ENCODE peak calls at places on chromosomes 2 and 18, in eight cellular contexts. One of them, this sample, is unnamed.

GRCh38 chr2:127080226-127080940 is 26.6 kb downstream of the BIN1 start:
- DNase-seq in NCI-H510A treated with DMSO at 0.1 percent for 48 hours: no peak
- DNase-seq in ELF-1: no peak
- DNase-seq in renal cortical epithelial cell: no peak
- DNase-seq in T-helper 17 cell: no peak
- DNase-seq in NCI-H2081: no peak
- DNase-seq in hippocampal formation: no peak
- DNase-seq in HFF-Myc: no peak
- DNase-seq in this sample: no peak

GRCh38 chr18:33034941-33035340 is 262.1 kb upstream of the KLHL14 start:
- DNase-seq in NCI-H2081: no peak
- DNase-seq in T-helper 17 cell: no peak
- DNase-seq in HFF-Myc: no peak
- DNase-seq in renal cortical epithelial cell: peak
- DNase-seq in hippocampal formation: no peak
- DNase-seq in ELF-1: no peak
- DNase-seq in NCI-H510A treated with DMSO at 0.1 percent for 48 hours: peak
- DNase-seq in this sample: peak

GRCh38 chr18:68263481-68263880 is 451.4 kb downstream of the TMX3 start:
- DNase-seq in renal cortical epithelial cell: peak
- DNase-seq in HFF-Myc: no peak
- DNase-seq in NCI-H2081: no peak
- DNase-seq in hippocampal formation: no peak
- DNase-seq in T-helper 17 cell: no peak
- DNase-seq in NCI-H510A treated with DMSO at 0.1 percent for 48 hours: no peak
- DNase-seq in ELF-1: no peak
- DNase-seq in this sample: peak

GRCh38 chr2:120013569-120014223 is 819 bp downstream of the EPB41L5 start:
- DNase-seq in renal cortical epithelial cell: peak
- DNase-seq in HFF-Myc: no peak
- DNase-seq in T-helper 17 cell: no peak
- DNase-seq in hippocampal formation: no peak
- DNase-seq in NCI-H2081: peak
- DNase-seq in NCI-H510A treated with DMSO at 0.1 percent for 48 hours: peak
- DNase-seq in ELF-1: peak
- DNase-seq in this sample: no peak

GRCh38 chr2:381181-381580 is 93.3 kb upstream of the ALKAL2 start:
- DNase-seq in HFF-Myc: no peak
- DNase-seq in hippocampal formation: no peak
- DNase-seq in T-helper 17 cell: no peak
- DNase-seq in NCI-H2081: no peak
- DNase-seq in renal cortical epithelial cell: no peak
- DNase-seq in NCI-H510A treated with DMSO at 0.1 percent for 48 hours: no peak
- DNase-seq in ELF-1: no peak
- DNase-seq in this sample: no peak

GRCh38 chr18:23992119-23992940 is 22.2 kb upstream of the TTC39C start:
- DNase-seq in HFF-Myc: no peak
- DNase-seq in ELF-1: no peak
- DNase-seq in renal cortical epithelial cell: peak
- DNase-seq in NCI-H2081: peak
- DNase-seq in T-helper 17 cell: peak
- DNase-seq in NCI-H510A treated with DMSO at 0.1 percent for 48 hours: no peak
- DNase-seq in hippocampal formation: peak
- DNase-seq in this sample: peak

GRCh38 chr2:85405076-85405402 is 5.1 kb downstream of the CAPG start:
- DNase-seq in renal cortical epithelial cell: no peak
- DNase-seq in NCI-H510A treated with DMSO at 0.1 percent for 48 hours: no peak
- DNase-seq in NCI-H2081: no peak
- DNase-seq in HFF-Myc: no peak
- DNase-seq in T-helper 17 cell: no peak
- DNase-seq in hippocampal formation: no peak
- DNase-seq in ELF-1: no peak
- DNase-seq in this sample: peak

GRCh38 chr2:218805627-218806026 is 23.7 kb downstream of the CYP27A1 start:
- DNase-seq in HFF-Myc: peak
- DNase-seq in NCI-H2081: no peak
- DNase-seq in ELF-1: peak
- DNase-seq in hippocampal formation: no peak
- DNase-seq in T-helper 17 cell: no peak
- DNase-seq in NCI-H510A treated with DMSO at 0.1 percent for 48 hours: peak
- DNase-seq in renal cortical epithelial cell: peak
- DNase-seq in this sample: peak

GRCh38 chr2:144489315-144489920 is 30.5 kb downstream of the ZEB2 start:
- DNase-seq in NCI-H510A treated with DMSO at 0.1 percent for 48 hours: peak
- DNase-seq in ELF-1: no peak
- DNase-seq in HFF-Myc: no peak
- DNase-seq in renal cortical epithelial cell: peak
- DNase-seq in hippocampal formation: no peak
- DNase-seq in NCI-H2081: peak
- DNase-seq in T-helper 17 cell: no peak
- DNase-seq in this sample: no peak

GRCh38 chr2:200127852-200128251 is 172.5 kb downstream of the MAIP1 start:
- DNase-seq in NCI-H2081: no peak
- DNase-seq in ELF-1: no peak
- DNase-seq in renal cortical epithelial cell: peak
- DNase-seq in HFF-Myc: no peak
- DNase-seq in T-helper 17 cell: no peak
- DNase-seq in hippocampal formation: no peak
- DNase-seq in NCI-H510A treated with DMSO at 0.1 percent for 48 hours: no peak
- DNase-seq in this sample: no peak

GRCh38 chr2:9629222-9630000 is 1.4 kb downstream of the YWHAQ start:
- DNase-seq in NCI-H510A treated with DMSO at 0.1 percent for 48 hours: no peak
- DNase-seq in HFF-Myc: no peak
- DNase-seq in hippocampal formation: no peak
- DNase-seq in NCI-H2081: no peak
- DNase-seq in T-helper 17 cell: no peak
- DNase-seq in renal cortical epithelial cell: peak
- DNase-seq in ELF-1: no peak
- DNase-seq in this sample: peak

GRCh38 chr18:3037423-3037915 is 24.5 kb upstream of the LPIN2 start:
- DNase-seq in T-helper 17 cell: no peak
- DNase-seq in renal cortical epithelial cell: peak
- DNase-seq in NCI-H2081: peak
- DNase-seq in HFF-Myc: peak
- DNase-seq in hippocampal formation: no peak
- DNase-seq in NCI-H510A treated with DMSO at 0.1 percent for 48 hours: peak
- DNase-seq in ELF-1: no peak
- DNase-seq in this sample: peak

GRCh38 chr2:63712748-63713147 is 124.0 kb downstream of the MDH1 start:
- DNase-seq in hippocampal formation: no peak
- DNase-seq in renal cortical epithelial cell: peak
- DNase-seq in NCI-H510A treated with DMSO at 0.1 percent for 48 hours: no peak
- DNase-seq in NCI-H2081: no peak
- DNase-seq in T-helper 17 cell: no peak
- DNase-seq in HFF-Myc: no peak
- DNase-seq in ELF-1: no peak
- DNase-seq in this sample: no peak

GRCh38 chr2:237920673-237921072 is 46.1 kb upstream of the UBE2F start:
- DNase-seq in NCI-H510A treated with DMSO at 0.1 percent for 48 hours: no peak
- DNase-seq in renal cortical epithelial cell: no peak
- DNase-seq in NCI-H2081: no peak
- DNase-seq in HFF-Myc: peak
- DNase-seq in T-helper 17 cell: no peak
- DNase-seq in ELF-1: no peak
- DNase-seq in hippocampal formation: no peak
- DNase-seq in this sample: no peak

GRCh38 chr2:177474904-177475474 is 82.4 kb downstream of the AGPS start:
- DNase-seq in NCI-H510A treated with DMSO at 0.1 percent for 48 hours: no peak
- DNase-seq in hippocampal formation: no peak
- DNase-seq in T-helper 17 cell: no peak
- DNase-seq in NCI-H2081: no peak
- DNase-seq in renal cortical epithelial cell: peak
- DNase-seq in HFF-Myc: peak
- DNase-seq in ELF-1: no peak
- DNase-seq in this sample: peak

GRCh38 chr2:113162869-113163268 is 10.9 kb upstream of the PSD4 start:
- DNase-seq in ELF-1: no peak
- DNase-seq in NCI-H2081: no peak
- DNase-seq in HFF-Myc: no peak
- DNase-seq in hippocampal formation: no peak
- DNase-seq in renal cortical epithelial cell: no peak
- DNase-seq in NCI-H510A treated with DMSO at 0.1 percent for 48 hours: no peak
- DNase-seq in T-helper 17 cell: no peak
- DNase-seq in this sample: no peak

GRCh38 chr2:113148606-113149552 is 21.5 kb downstream of the IL1RN start:
- DNase-seq in HFF-Myc: no peak
- DNase-seq in T-helper 17 cell: no peak
- DNase-seq in NCI-H2081: no peak
- DNase-seq in hippocampal formation: no peak
- DNase-seq in renal cortical epithelial cell: no peak
- DNase-seq in ELF-1: no peak
- DNase-seq in NCI-H510A treated with DMSO at 0.1 percent for 48 hours: no peak
- DNase-seq in this sample: no peak

GRCh38 chr18:51151568-51152511 is 45.6 kb downstream of the MEX3C start:
- DNase-seq in HFF-Myc: no peak
- DNase-seq in T-helper 17 cell: peak
- DNase-seq in renal cortical epithelial cell: no peak
- DNase-seq in hippocampal formation: no peak
- DNase-seq in NCI-H510A treated with DMSO at 0.1 percent for 48 hours: no peak
- DNase-seq in NCI-H2081: no peak
- DNase-seq in ELF-1: peak
- DNase-seq in this sample: no peak

GRCh38 chr18:10123006-10123950 is 209.5 kb downstream of the VAPA start:
- DNase-seq in renal cortical epithelial cell: no peak
- DNase-seq in NCI-H2081: no peak
- DNase-seq in HFF-Myc: no peak
- DNase-seq in hippocampal formation: no peak
- DNase-seq in NCI-H510A treated with DMSO at 0.1 percent for 48 hours: no peak
- DNase-seq in T-helper 17 cell: no peak
- DNase-seq in ELF-1: no peak
- DNase-seq in this sample: peak

GRCh38 chr2:235444101-235444597 is 49.7 kb upstream of the AGAP1 start:
- DNase-seq in NCI-H2081: no peak
- DNase-seq in renal cortical epithelial cell: peak
- DNase-seq in NCI-H510A treated with DMSO at 0.1 percent for 48 hours: no peak
- DNase-seq in hippocampal formation: no peak
- DNase-seq in T-helper 17 cell: no peak
- DNase-seq in HFF-Myc: no peak
- DNase-seq in ELF-1: peak
- DNase-seq in this sample: no peak

GRCh38 chr2:85387754-85388153 is 22.4 kb downstream of the CAPG start:
- DNase-seq in ELF-1: no peak
- DNase-seq in hippocampal formation: no peak
- DNase-seq in HFF-Myc: no peak
- DNase-seq in renal cortical epithelial cell: no peak
- DNase-seq in NCI-H2081: no peak
- DNase-seq in T-helper 17 cell: no peak
- DNase-seq in NCI-H510A treated with DMSO at 0.1 percent for 48 hours: no peak
- DNase-seq in this sample: no peak

GRCh38 chr2:229485782-229486181 is 214.7 kb upstream of the PID1 start:
- DNase-seq in renal cortical epithelial cell: no peak
- DNase-seq in NCI-H510A treated with DMSO at 0.1 percent for 48 hours: no peak
- DNase-seq in ELF-1: no peak
- DNase-seq in HFF-Myc: no peak
- DNase-seq in hippocampal formation: no peak
- DNase-seq in T-helper 17 cell: no peak
- DNase-seq in NCI-H2081: no peak
- DNase-seq in this sample: no peak

GRCh38 chr18:55513199-55513598 is 74.8 kb downstream of the TCF4 start:
- DNase-seq in renal cortical epithelial cell: peak
- DNase-seq in NCI-H510A treated with DMSO at 0.1 percent for 48 hours: no peak
- DNase-seq in hippocampal formation: no peak
- DNase-seq in T-helper 17 cell: no peak
- DNase-seq in ELF-1: no peak
- DNase-seq in NCI-H2081: no peak
- DNase-seq in HFF-Myc: no peak
- DNase-seq in this sample: no peak

GRCh38 chr2:74233648-74234047 is 35.2 kb downstream of the MTHFD2 start:
- DNase-seq in hippocampal formation: no peak
- DNase-seq in T-helper 17 cell: no peak
- DNase-seq in NCI-H510A treated with DMSO at 0.1 percent for 48 hours: no peak
- DNase-seq in renal cortical epithelial cell: no peak
- DNase-seq in HFF-Myc: no peak
- DNase-seq in ELF-1: no peak
- DNase-seq in NCI-H2081: peak
- DNase-seq in this sample: no peak

GRCh38 chr2:133817680-133818566 is 249.7 kb upstream of the NCKAP5 start:
- DNase-seq in hippocampal formation: no peak
- DNase-seq in HFF-Myc: peak
- DNase-seq in ELF-1: no peak
- DNase-seq in NCI-H2081: no peak
- DNase-seq in T-helper 17 cell: no peak
- DNase-seq in renal cortical epithelial cell: peak
- DNase-seq in NCI-H510A treated with DMSO at 0.1 percent for 48 hours: no peak
- DNase-seq in this sample: peak

GRCh38 chr2:66439291-66440010 is 4.5 kb downstream of the MEIS1 start:
- DNase-seq in T-helper 17 cell: no peak
- DNase-seq in hippocampal formation: peak
- DNase-seq in ELF-1: peak
- DNase-seq in NCI-H510A treated with DMSO at 0.1 percent for 48 hours: no peak
- DNase-seq in NCI-H2081: no peak
- DNase-seq in renal cortical epithelial cell: no peak
- DNase-seq in HFF-Myc: no peak
- DNase-seq in this sample: peak

GRCh38 chr2:45315881-45316280 is 295.2 kb downstream of the SRBD1 start:
- DNase-seq in ELF-1: no peak
- DNase-seq in NCI-H2081: no peak
- DNase-seq in T-helper 17 cell: no peak
- DNase-seq in renal cortical epithelial cell: no peak
- DNase-seq in hippocampal formation: no peak
- DNase-seq in NCI-H510A treated with DMSO at 0.1 percent for 48 hours: no peak
- DNase-seq in HFF-Myc: no peak
- DNase-seq in this sample: peak

GRCh38 chr2:54722641-54723299 is 692 bp upstream of the EML6 start:
- DNase-seq in HFF-Myc: no peak
- DNase-seq in NCI-H510A treated with DMSO at 0.1 percent for 48 hours: peak
- DNase-seq in hippocampal formation: no peak
- DNase-seq in renal cortical epithelial cell: peak
- DNase-seq in NCI-H2081: peak
- DNase-seq in T-helper 17 cell: no peak
- DNase-seq in ELF-1: no peak
- DNase-seq in this sample: no peak

GRCh38 chr2:86275384-86275799 is 62.0 kb downstream of the REEP1 start:
- DNase-seq in T-helper 17 cell: no peak
- DNase-seq in renal cortical epithelial cell: no peak
- DNase-seq in ELF-1: no peak
- DNase-seq in NCI-H510A treated with DMSO at 0.1 percent for 48 hours: no peak
- DNase-seq in hippocampal formation: no peak
- DNase-seq in HFF-Myc: no peak
- DNase-seq in NCI-H2081: no peak
- DNase-seq in this sample: no peak

GRCh38 chr2:227890495-227891079 is 19.2 kb downstream of the DAW1 start:
- DNase-seq in ELF-1: no peak
- DNase-seq in NCI-H2081: peak
- DNase-seq in T-helper 17 cell: no peak
- DNase-seq in NCI-H510A treated with DMSO at 0.1 percent for 48 hours: peak
- DNase-seq in hippocampal formation: no peak
- DNase-seq in renal cortical epithelial cell: peak
- DNase-seq in HFF-Myc: peak
- DNase-seq in this sample: peak

GRCh38 chr2:207354466-207354865 is 175.3 kb upstream of the CREB1 start:
- DNase-seq in NCI-H510A treated with DMSO at 0.1 percent for 48 hours: no peak
- DNase-seq in NCI-H2081: no peak
- DNase-seq in HFF-Myc: no peak
- DNase-seq in renal cortical epithelial cell: no peak
- DNase-seq in hippocampal formation: no peak
- DNase-seq in ELF-1: no peak
- DNase-seq in T-helper 17 cell: no peak
- DNase-seq in this sample: no peak